ENCODE peak calls at places on chromosomes 16 and 17, in six cellular contexts. Y is effector CD8-positive, alpha-beta T cell; G is T-helper 22 cell; Z is heart right ventricle; H is AG09319; P is Caco-2. W is an unnamed sample.

GRCh38 chr17:65459667-65460415 is 101.6 kb downstream of the AXIN2 start:
- DNase-seq in Y (no peak), G (no peak), Z (no peak), H (no peak), P (peak; percentile 36), W (no peak)

GRCh38 chr16:83901101-83901500 is 2.2 kb downstream of the MLYCD start:
- DNase-seq in Y (no peak), G (no peak), Z (no peak), H (no peak), P (no peak), W (no peak)

GRCh38 chr16:86041205-86041604 is 142.2 kb downstream of the IRF8 start:
- DNase-seq in Y (no peak), G (no peak), Z (no peak), H (no peak), P (no peak), W (no peak)

GRCh38 chr16:52552643-52553042 is 5.7 kb upstream of the TOX3 start:
- DNase-seq in Y (no peak), G (no peak), Z (no peak), H (no peak), P (no peak), W (no peak)

GRCh38 chr17:62126292-62126691 is 61.2 kb upstream of the MED13 start:
- DNase-seq in Y (no peak), G (no peak), Z (no peak), H (no peak), P (no peak), W (no peak)

GRCh38 chr16:23863511-23864422 is 28.0 kb downstream of the PRKCB start:
- DNase-seq in Y (no peak), G (no peak), Z (no peak), H (no peak), P (no peak), W (peak; percentile 48)

GRCh38 chr16:66226762-66227161 is 139.7 kb upstream of the CDH5 start:
- DNase-seq in Y (no peak), G (no peak), Z (peak; percentile 39), H (no peak), P (no peak), W (no peak)

GRCh38 chr17:55334285-55334684 is 69.5 kb downstream of the HLF start:
- DNase-seq in Y (no peak), G (no peak), Z (no peak), H (peak; percentile 14), P (no peak), W (no peak)

GRCh38 chr17:73342057-73342522 is 30.3 kb upstream of the CDC42EP4 start:
- DNase-seq in Y (no peak), G (no peak), Z (peak; percentile 65), H (peak; percentile 84), P (no peak), W (no peak)

GRCh38 chr17:4594406-4595349 is 10.3 kb downstream of the SMTNL2 start:
- DNase-seq in Y (no peak), G (no peak), Z (no peak), H (no peak), P (peak; percentile 22), W (peak; percentile 69)

GRCh38 chr16:3129137-3130131 is 5.4 kb upstream of the ZNF213 start:
- DNase-seq in Y (peak; percentile 59), G (peak; percentile 74), Z (peak; percentile 84), H (peak; percentile 69), P (peak; percentile 81), W (peak; percentile 64)

GRCh38 chr16:49825006-49825405 is 30.9 kb downstream of the ZNF423 start:
- DNase-seq in Y (no peak), G (no peak), Z (no peak), H (no peak), P (no peak), W (no peak)

GRCh38 chr17:21263351-21263750 is 10.1 kb upstream of the NATD1 start:
- DNase-seq in Y (no peak), G (no peak), Z (no peak), H (no peak), P (no peak), W (no peak)

GRCh38 chr17:31535581-31535981 is 144.1 kb downstream of the RAB11FIP4 start:
- DNase-seq in Y (no peak), G (no peak), Z (no peak), H (no peak), P (no peak), W (peak; percentile 88)

W was measured in GM20000.